ENCODE peak calls at places on chromosomes 11 and 22, in ten cellular contexts. One of them, this sample, is unnamed.

GRCh38 chr11:116454020-116454645 is 318.7 kb downstream of the BUD13 start:
- DNase-seq in GM20000: peak; percentile 51
- DNase-seq in iris pigment epithelial cell: peak; percentile 20
- DNase-seq in amygdala: peak; percentile 8
- DNase-seq in HS-5: peak; percentile 3
- DNase-seq in T-helper 1 cell: no peak
- DNase-seq in astrocyte of the cerebellum: no peak
- DNase-seq in GM12865: peak; percentile 56
- DNase-seq in kidney glomerular epithelial cell: peak; percentile 56
- DNase-seq in Peyer's patch: no peak
- DNase-seq in this sample: no peak

GRCh38 chr11:11230802-11231562 is 122.1 kb downstream of the CSNK2A3 start:
- DNase-seq in GM20000: peak; percentile 35
- DNase-seq in iris pigment epithelial cell: no peak
- DNase-seq in amygdala: no peak
- DNase-seq in HS-5: no peak
- DNase-seq in T-helper 1 cell: no peak
- DNase-seq in astrocyte of the cerebellum: no peak
- DNase-seq in GM12865: peak; percentile 57
- DNase-seq in kidney glomerular epithelial cell: no peak
- DNase-seq in Peyer's patch: no peak
- DNase-seq in this sample: no peak

GRCh38 chr11:12526789-12527188 is 147.4 kb upstream of the TEAD1 start:
- DNase-seq in GM20000: no peak
- DNase-seq in iris pigment epithelial cell: peak; percentile 76
- DNase-seq in amygdala: no peak
- DNase-seq in HS-5: peak; percentile 24
- DNase-seq in T-helper 1 cell: no peak
- DNase-seq in astrocyte of the cerebellum: peak; percentile 37
- DNase-seq in GM12865: no peak
- DNase-seq in kidney glomerular epithelial cell: peak; percentile 3
- DNase-seq in Peyer's patch: no peak
- DNase-seq in this sample: no peak

GRCh38 chr11:67648140-67648795 is 2.3 kb downstream of the ACY3 start:
- DNase-seq in GM20000: peak; percentile 79
- DNase-seq in iris pigment epithelial cell: no peak
- DNase-seq in amygdala: no peak
- DNase-seq in HS-5: no peak
- DNase-seq in T-helper 1 cell: no peak
- DNase-seq in astrocyte of the cerebellum: no peak
- DNase-seq in GM12865: peak; percentile 87
- DNase-seq in kidney glomerular epithelial cell: no peak
- DNase-seq in Peyer's patch: peak; percentile 67
- DNase-seq in this sample: peak; percentile 18

GRCh38 chr11:79538775-79539174 is 97.9 kb upstream of the TENM4 start:
- DNase-seq in GM20000: no peak
- DNase-seq in iris pigment epithelial cell: no peak
- DNase-seq in amygdala: no peak
- DNase-seq in HS-5: no peak
- DNase-seq in T-helper 1 cell: no peak
- DNase-seq in astrocyte of the cerebellum: no peak
- DNase-seq in GM12865: peak; percentile 1
- DNase-seq in kidney glomerular epithelial cell: no peak
- DNase-seq in Peyer's patch: no peak
- DNase-seq in this sample: no peak

GRCh38 chr22:31583861-31584485 is 78.0 kb downstream of the PISD start:
- DNase-seq in GM20000: no peak
- DNase-seq in iris pigment epithelial cell: peak; percentile 68
- DNase-seq in amygdala: no peak
- DNase-seq in HS-5: peak; percentile 24
- DNase-seq in T-helper 1 cell: no peak
- DNase-seq in astrocyte of the cerebellum: no peak
- DNase-seq in GM12865: no peak
- DNase-seq in kidney glomerular epithelial cell: peak; percentile 15
- DNase-seq in Peyer's patch: no peak
- DNase-seq in this sample: peak; percentile 49

GRCh38 chr11:120105576-120105975 is 32.3 kb downstream of the TRIM29 start:
- DNase-seq in GM20000: no peak
- DNase-seq in iris pigment epithelial cell: no peak
- DNase-seq in amygdala: no peak
- DNase-seq in HS-5: no peak
- DNase-seq in T-helper 1 cell: no peak
- DNase-seq in astrocyte of the cerebellum: no peak
- DNase-seq in GM12865: no peak
- DNase-seq in kidney glomerular epithelial cell: no peak
- DNase-seq in Peyer's patch: no peak
- DNase-seq in this sample: no peak

GRCh38 chr22:45101828-45102227 is 61.9 kb upstream of the NUP50 start:
- DNase-seq in GM20000: peak; percentile 72
- DNase-seq in iris pigment epithelial cell: peak; percentile 72
- DNase-seq in amygdala: peak; percentile 20
- DNase-seq in HS-5: peak; percentile 13
- DNase-seq in T-helper 1 cell: no peak
- DNase-seq in astrocyte of the cerebellum: no peak
- DNase-seq in GM12865: peak; percentile 73
- DNase-seq in kidney glomerular epithelial cell: peak; percentile 14
- DNase-seq in Peyer's patch: peak; percentile 18
- DNase-seq in this sample: no peak

GRCh38 chr11:5712507-5712906 is 22.9 kb downstream of the TRIM22 start:
- DNase-seq in GM20000: peak; percentile 10
- DNase-seq in iris pigment epithelial cell: peak; percentile 3
- DNase-seq in amygdala: no peak
- DNase-seq in HS-5: no peak
- DNase-seq in T-helper 1 cell: no peak
- DNase-seq in astrocyte of the cerebellum: no peak
- DNase-seq in GM12865: peak; percentile 31
- DNase-seq in kidney glomerular epithelial cell: no peak
- DNase-seq in Peyer's patch: no peak
- DNase-seq in this sample: no peak

GRCh38 chr11:56783448-56784041 is 35.0 kb upstream of the OR9G4 start:
- DNase-seq in GM20000: peak; percentile 17
- DNase-seq in iris pigment epithelial cell: peak; percentile 60
- DNase-seq in amygdala: no peak
- DNase-seq in HS-5: peak; percentile 22
- DNase-seq in T-helper 1 cell: no peak
- DNase-seq in astrocyte of the cerebellum: peak; percentile 40
- DNase-seq in GM12865: peak; percentile 69
- DNase-seq in kidney glomerular epithelial cell: peak; percentile 58
- DNase-seq in Peyer's patch: no peak
- DNase-seq in this sample: peak; percentile 35

GRCh38 chr11:79054636-79055035 is 386.2 kb downstream of the TENM4 start:
- DNase-seq in GM20000: no peak
- DNase-seq in iris pigment epithelial cell: peak; percentile 57
- DNase-seq in amygdala: no peak
- DNase-seq in HS-5: peak; percentile 8
- DNase-seq in T-helper 1 cell: no peak
- DNase-seq in astrocyte of the cerebellum: no peak
- DNase-seq in GM12865: no peak
- DNase-seq in kidney glomerular epithelial cell: peak; percentile 35
- DNase-seq in Peyer's patch: no peak
- DNase-seq in this sample: no peak

GRCh38 chr11:56642339-56642738 is at the start of gene OR5AP2:
- DNase-seq in GM20000: no peak
- DNase-seq in iris pigment epithelial cell: no peak
- DNase-seq in amygdala: no peak
- DNase-seq in HS-5: no peak
- DNase-seq in T-helper 1 cell: no peak
- DNase-seq in astrocyte of the cerebellum: no peak
- DNase-seq in GM12865: no peak
- DNase-seq in kidney glomerular epithelial cell: no peak
- DNase-seq in Peyer's patch: no peak
- DNase-seq in this sample: no peak

GRCh38 chr22:46150615-46151423 is 493 bp downstream of the PPARA start:
- DNase-seq in GM20000: peak; percentile 85
- DNase-seq in iris pigment epithelial cell: peak; percentile 26
- DNase-seq in amygdala: no peak
- DNase-seq in HS-5: no peak
- DNase-seq in T-helper 1 cell: peak; percentile 40
- DNase-seq in astrocyte of the cerebellum: no peak
- DNase-seq in GM12865: peak; percentile 73
- DNase-seq in kidney glomerular epithelial cell: no peak
- DNase-seq in Peyer's patch: peak; percentile 40
- DNase-seq in this sample: no peak

This sample was measured in NCI-H460.